ENCODE peak calls at places on chromosomes 5 and 9, in five cellular contexts. R is body of pancreas; L is A673; G is CD4-positive, alpha-beta T cell; H is ovary. J is an unnamed sample.

GRCh38 chr5:151456321-151456940 is 9.0 kb downstream of the SLC36A1 start:
- DNase-seq in G (no peak), L (no peak), R (no peak), H (no peak), J (no peak)

GRCh38 chr5:1910861-1911772 is 28.4 kb upstream of the IRX4 start:
- DNase-seq in R (no peak), G (no peak), L (no peak), H (no peak), J (no peak)

GRCh38 chr5:170495796-170496195 is 8.0 kb upstream of the KCNIP1 start:
- DNase-seq in R (no peak), H (no peak), L (no peak), G (no peak), J (no peak)

GRCh38 chr9:88043647-88044046 is 69.3 kb upstream of the CDK20 start:
- DNase-seq in R (no peak), L (no peak), H (no peak), G (no peak), J (no peak)

GRCh38 chr5:81971694-81972495 is at the start of gene ATG10:
- DNase-seq in H (peak; percentile 96), G (peak; percentile 83), R (peak; percentile 90), L (peak; percentile 96), J (peak; percentile 97)

GRCh38 chr9:110446171-110446570 is 108.5 kb upstream of the TXNDC8 start:
- DNase-seq in H (no peak), G (no peak), R (no peak), L (no peak), J (no peak)

GRCh38 chr5:180141068-180141660 is 67.8 kb downstream of the RASGEF1C start:
- DNase-seq in L (no peak), R (no peak), H (no peak), G (no peak), J (no peak)

GRCh38 chr9:92100237-92100911 is 14.8 kb downstream of the SPTLC1 start:
- DNase-seq in G (no peak), R (no peak), L (no peak), H (no peak), J (no peak)

GRCh38 chr5:147935032-147935431 is 28.7 kb upstream of the C5orf46 start:
- DNase-seq in R (peak; percentile 53), H (no peak), G (no peak), L (peak; percentile 82), J (no peak)

GRCh38 chr9:116980582-116980981 is 293.5 kb downstream of the TRIM32 start:
- DNase-seq in H (no peak), G (no peak), L (no peak), R (no peak), J (no peak)

GRCh38 chr5:39992617-39993203 is 567.9 kb upstream of the DAB2 start:
- DNase-seq in L (no peak), H (no peak), R (no peak), G (no peak), J (no peak)

GRCh38 chr5:156414381-156414780 is 87.4 kb downstream of the SGCD start:
- DNase-seq in L (no peak), R (no peak), H (no peak), G (no peak), J (no peak)

GRCh38 chr5:69152731-69153130 is 14.2 kb upstream of the CCNB1 start:
- DNase-seq in H (no peak), G (no peak), L (no peak), R (no peak), J (no peak)

GRCh38 chr5:73312872-73313510 is 135.6 kb downstream of the FOXD1 start:
- DNase-seq in R (no peak), G (no peak), H (no peak), L (no peak), J (no peak)

GRCh38 chr5:82991678-82992323 is 85.4 kb downstream of the TMEM167A start:
- DNase-seq in L (peak; percentile 84), H (no peak), R (no peak), G (no peak), J (no peak)

GRCh38 chr5:135376961-135377621 is 21.9 kb downstream of the MACROH2A1 start:
- DNase-seq in R (no peak), L (peak; percentile 11), G (no peak), H (no peak), J (no peak)

GRCh38 chr9:16119861-16120641 is 567.2 kb downstream of the CCDC171 start:
- DNase-seq in L (no peak), R (no peak), G (no peak), H (no peak), J (peak; percentile 82)

GRCh38 chr5:171310816-171311697 is 2.0 kb downstream of the TLX3 start:
- DNase-seq in L (peak; percentile 29), H (no peak), G (no peak), R (no peak), J (no peak)

GRCh38 chr9:69303331-69303730 is 21.7 kb upstream of the ENTREP1 start:
- DNase-seq in G (no peak), R (no peak), H (no peak), L (no peak), J (no peak)

GRCh38 chr5:34580983-34581382 is 75.1 kb upstream of the RAI14 start:
- DNase-seq in R (no peak), G (no peak), L (peak; percentile 18), H (no peak), J (peak; percentile 85)

GRCh38 chr9:83451308-83451707 is 86.9 kb downstream of the FRMD3 start:
- DNase-seq in G (no peak), L (no peak), R (no peak), H (no peak), J (no peak)

GRCh38 chr9:133604856-133605255 is 4.3 kb downstream of the FAM163B start:
- DNase-seq in G (no peak), H (no peak), L (no peak), R (no peak), J (no peak)

GRCh38 chr5:56669534-56670483 is 145.5 kb upstream of the MAP3K1 start:
- DNase-seq in H (no peak), G (peak; percentile 11), L (no peak), R (peak; percentile 97), J (no peak)

GRCh38 chr5:32067774-32068173 is 106.3 kb downstream of the GOLPH3 start:
- DNase-seq in G (no peak), R (no peak), L (no peak), H (no peak), J (no peak)

GRCh38 chr9:122291458-122291857 is 26.8 kb downstream of the MRRF start:
- DNase-seq in R (no peak), G (no peak), H (no peak), L (no peak), J (no peak)

GRCh38 chr5:53008751-53009150 is 19.6 kb downstream of the ITGA2 start:
- DNase-seq in R (no peak), L (no peak), G (no peak), H (no peak), J (no peak)

GRCh38 chr5:68465934-68466551 is 250.5 kb downstream of the PIK3R1 start:
- DNase-seq in H (no peak), G (no peak), R (no peak), L (no peak), J (peak; percentile 63)

GRCh38 chr5:36558652-36559051 is 47.8 kb upstream of the SLC1A3 start:
- DNase-seq in L (no peak), G (no peak), H (no peak), R (no peak), J (no peak)

GRCh38 chr5:9187614-9188013 is 358.3 kb downstream of the SEMA5A start:
- DNase-seq in H (no peak), L (no peak), G (no peak), R (no peak), J (peak; percentile 23)

GRCh38 chr9:105593145-105593544 is 35.2 kb downstream of the FKTN start:
- DNase-seq in G (no peak), L (no peak), H (no peak), R (no peak), J (no peak)

GRCh38 chr9:6714176-6714575 is 43.6 kb upstream of the KDM4C start:
- DNase-seq in G (no peak), L (no peak), R (no peak), H (no peak), J (no peak)

GRCh38 chr5:106094836-106095235 is 1575.9 kb downstream of the EFNA5 start:
- DNase-seq in G (no peak), R (no peak), H (no peak), L (no peak), J (no peak)

GRCh38 chr9:81268048-81268447 is 421.3 kb downstream of the TLE1 start:
- DNase-seq in R (no peak), H (no peak), L (no peak), G (no peak), J (no peak)

GRCh38 chr5:120454094-120454798 is 9.9 kb upstream of the PRR16 start:
- DNase-seq in L (peak; percentile 52), R (no peak), G (no peak), H (no peak), J (no peak)

GRCh38 chr5:87268126-87268969 is 665 bp downstream of the RASA1 start:
- DNase-seq in H (peak; percentile 75), L (peak; percentile 71), R (peak; percentile 66), G (peak; percentile 52), J (peak; percentile 75)

GRCh38 chr9:136602193-136602885 is 56.5 kb upstream of the NOTCH1 start:
- DNase-seq in L (no peak), H (no peak), G (no peak), R (no peak), J (no peak)
- H3K27ac ChIP-seq in L (no peak overlapping the region), H (no peak overlapping the region), G (no peak overlapping the region), R (no peak overlapping the region), J (no peak overlapping the region)

GRCh38 chr5:45385321-45386058 is 310.7 kb downstream of the HCN1 start:
- DNase-seq in L (peak; percentile 96), G (no peak), R (no peak), H (no peak), J (peak; percentile 61)
- H3K27ac ChIP-seq in L (peak overlapping the region; percentile 25), G (no peak overlapping the region), R (no peak overlapping the region), H (no peak overlapping the region), J (peak overlapping the region; percentile 52)

GRCh38 chr9:74556685-74557084 is 59.5 kb downstream of the RORB start:
- DNase-seq in R (no peak), H (no peak), L (no peak), G (no peak), J (no peak)
- H3K27ac ChIP-seq in R (no peak overlapping the region), H (no peak overlapping the region), L (no peak overlapping the region), G (no peak overlapping the region), J (no peak overlapping the region)

GRCh38 chr5:159774476-159775031 is 141.7 kb upstream of the ADRA1B start:
- DNase-seq in H (no peak), L (no peak), G (no peak), R (no peak), J (no peak)
- H3K27ac ChIP-seq in H (no peak overlapping the region), L (no peak overlapping the region), G (no peak overlapping the region), R (no peak overlapping the region), J (no peak overlapping the region)

GRCh38 chr9:124658165-124659017 is 112.7 kb downstream of the NR6A1 start:
- DNase-seq in G (no peak), L (peak; percentile 97), R (peak; percentile 90), H (peak; percentile 43), J (peak; percentile 97)
- H3K27ac ChIP-seq in G (peak overlapping the region; percentile 9), L (peak overlapping the region; percentile 83), R (peak overlapping the region; percentile 92), H (peak overlapping the region; percentile 40), J (peak overlapping the region; percentile 98)